ENCODE peak calls at places on chromosomes 7 and 10, in ten cellular contexts. X is prostate gland; Z is CD4-positive, alpha-beta memory T cell; D is lower lobe of right lung; E is GM23248; G is body of pancreas; I is left lung; B is bronchial epithelial cell; V is aorta; T is CD8-positive, alpha-beta memory T cell. J is an unnamed sample.

GRCh38 chr7:94913391-94913790 is 6.0 kb downstream of the PPP1R9A start:
- DNase-seq in X (no peak), Z (no peak), D (no peak), E (no peak), G (no peak), I (no peak), B (no peak), V (no peak), T (no peak), J (no peak)

GRCh38 chr10:114022751-114023150 is 20.9 kb upstream of the ADRB1 start:
- DNase-seq in X (no peak), Z (no peak), D (no peak), E (no peak), G (no peak), I (no peak), B (no peak), V (no peak), T (no peak), J (no peak)

GRCh38 chr10:83706952-83707582 is 432.2 kb upstream of the GHITM start:
- DNase-seq in X (no peak), Z (no peak), D (no peak), E (no peak), G (no peak), I (no peak), B (no peak), V (no peak), T (no peak), J (no peak)

GRCh38 chr10:22335204-22335956 is 9.9 kb upstream of the SPAG6 start:
- DNase-seq in X (no peak), Z (peak; percentile 85), D (peak; percentile 71), E (peak; percentile 86), G (peak; percentile 57), I (peak; percentile 46), B (no peak), V (peak; percentile 71), T (peak; percentile 79), J (peak; percentile 78)

GRCh38 chr10:3333426-3333825 is 160.8 kb upstream of the PITRM1 start:
- DNase-seq in X (no peak), Z (no peak), D (no peak), E (no peak), G (no peak), I (no peak), B (no peak), V (no peak), T (no peak), J (no peak)

GRCh38 chr10:96130326-96130758 is 245 bp downstream of the ZNF518A start:
- DNase-seq in X (peak; percentile 42), Z (no peak), D (peak; percentile 81), E (peak; percentile 83), G (peak; percentile 66), I (peak; percentile 77), B (peak; percentile 59), V (peak; percentile 83), T (no peak), J (peak; percentile 87)

GRCh38 chr7:110898516-110898915 is 192.4 kb upstream of the LRRN3 start:
- DNase-seq in X (no peak), Z (no peak), D (no peak), E (no peak), G (no peak), I (no peak), B (no peak), V (no peak), T (no peak), J (no peak)

GRCh38 chr7:52782348-52782747 is 253.1 kb upstream of the POM121L12 start:
- DNase-seq in X (no peak), Z (no peak), D (no peak), E (no peak), G (no peak), I (no peak), B (no peak), V (no peak), T (no peak), J (no peak)

GRCh38 chr7:7922684-7923385 is 45.8 kb upstream of the GLCCI1 start:
- DNase-seq in X (no peak), Z (no peak), D (no peak), E (no peak), G (no peak), I (no peak), B (no peak), V (no peak), T (no peak), J (no peak)

GRCh38 chr7:18978108-18978495 is 139.3 kb downstream of the TWIST1 start:
- DNase-seq in X (no peak), Z (no peak), D (no peak), E (peak; percentile 95), G (no peak), I (no peak), B (peak; percentile 94), V (no peak), T (no peak), J (no peak)

GRCh38 chr7:13179775-13180448 is 492.5 kb downstream of the ARL4A start:
- DNase-seq in X (no peak), Z (no peak), D (no peak), E (no peak), G (no peak), I (no peak), B (no peak), V (no peak), T (no peak), J (no peak)

GRCh38 chr7:127594490-127594889 is 954 bp downstream of the FSCN3 start:
- DNase-seq in X (no peak), Z (no peak), D (no peak), E (no peak), G (peak; percentile 69), I (no peak), B (no peak), V (peak; percentile 63), T (no peak), J (peak; percentile 10)

GRCh38 chr7:123864438-123864837 is 19.5 kb downstream of the HYAL4 start:
- DNase-seq in X (no peak), Z (no peak), D (no peak), E (no peak), G (no peak), I (no peak), B (no peak), V (no peak), T (no peak), J (no peak)

DNA sequence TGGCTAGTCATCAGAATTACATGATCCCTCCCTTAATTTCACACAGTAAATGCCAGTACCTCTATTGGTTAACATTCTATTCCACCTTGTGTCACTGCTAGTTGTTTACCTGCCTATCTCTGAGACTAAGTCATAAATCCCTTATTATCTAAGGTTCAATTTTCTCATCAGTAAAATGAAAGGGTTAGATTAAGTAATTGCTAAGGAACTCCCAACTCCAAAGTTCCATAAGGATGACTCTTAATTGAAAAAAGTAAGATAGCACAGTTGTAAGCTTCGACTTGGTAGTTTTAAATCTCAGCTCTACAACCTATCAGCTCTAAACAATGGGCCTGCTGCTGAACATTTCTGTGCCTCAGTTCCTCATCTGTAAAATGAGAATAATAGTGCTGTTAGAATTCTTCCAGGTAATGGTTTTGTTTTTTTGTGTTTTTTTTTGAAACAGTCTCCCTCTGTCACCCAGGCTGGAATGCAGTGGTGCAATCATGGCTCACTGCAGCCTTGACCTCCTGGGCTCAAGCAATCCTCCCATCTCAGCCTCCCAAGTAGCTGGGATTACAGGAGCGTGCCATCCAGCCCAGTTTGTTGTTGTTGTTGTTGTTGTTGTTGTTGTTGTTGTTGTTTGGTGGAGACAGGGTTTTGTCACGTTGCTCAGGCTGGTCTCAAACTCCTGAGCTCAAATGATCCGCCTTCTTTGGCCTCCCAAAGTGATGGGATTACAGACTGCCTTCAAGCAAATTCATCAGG is 35.6 kb downstream of the SRPK2 start:
- DNase-seq in X (no peak), Z (no peak), D (no peak), E (peak; percentile 57), G (no peak), I (no peak), B (no peak), V (no peak), T (no peak), J (no peak)
- H3K4me3 ChIP-seq in X (no peak overlapping the region), Z (no peak overlapping the region), D (no peak overlapping the region), E (peak overlapping the region; percentile 64), G (no peak overlapping the region), I (no peak overlapping the region), B (no peak overlapping the region), V (no peak overlapping the region), T (peak overlapping the region; percentile 27), J (no peak overlapping the region)

GRCh38 chr7:48101880-48102448 is 12.9 kb downstream of the UPP1 start:
- DNase-seq in X (no peak), Z (peak; percentile 18), D (no peak), E (no peak), G (no peak), I (no peak), B (no peak), V (no peak), T (no peak), J (peak; percentile 68)
- H3K36me3 ChIP-seq in X (no peaks in the 10 kb centered on the region), Z (peaks cover 74% of the 10 kb centered on the region), D (peaks cover 82% of the 10 kb centered on the region), E (peaks cover 48% of the 10 kb centered on the region), G (peaks cover 15% of the 10 kb centered on the region), I (peaks cover 95% of the 10 kb centered on the region), B (peaks cover 47% of the 10 kb centered on the region), V (no peaks in the 10 kb centered on the region), T (peaks cover 49% of the 10 kb centered on the region), J (peaks cover 39% of the 10 kb centered on the region)

GRCh38 chr10:101120884-101121660 is 10.0 kb upstream of the TLX1 start:
- DNase-seq in X (no peak), Z (peak; percentile 46), D (no peak), E (peak; percentile 49), G (no peak), I (no peak), B (no peak), V (no peak), T (peak; percentile 38), J (peak; percentile 68)

GRCh38 chr10:101122270-101123084 is 8.6 kb upstream of the TLX1 start:
- DNase-seq in X (no peak), Z (no peak), D (no peak), E (no peak), G (no peak), I (no peak), B (no peak), V (no peak), T (no peak), J (no peak)

GRCh38 chr10:101123085-101123814 is 7.8 kb upstream of the TLX1 start:
- DNase-seq in X (no peak), Z (no peak), D (no peak), E (peak; percentile 16), G (no peak), I (no peak), B (no peak), V (no peak), T (no peak), J (peak; percentile 81)

GRCh38 chr10:101120520-101120883 is 10.6 kb upstream of the TLX1 start:
- DNase-seq in X (no peak), Z (no peak), D (no peak), E (no peak), G (no peak), I (no peak), B (no peak), V (no peak), T (no peak), J (no peak)

DNA sequence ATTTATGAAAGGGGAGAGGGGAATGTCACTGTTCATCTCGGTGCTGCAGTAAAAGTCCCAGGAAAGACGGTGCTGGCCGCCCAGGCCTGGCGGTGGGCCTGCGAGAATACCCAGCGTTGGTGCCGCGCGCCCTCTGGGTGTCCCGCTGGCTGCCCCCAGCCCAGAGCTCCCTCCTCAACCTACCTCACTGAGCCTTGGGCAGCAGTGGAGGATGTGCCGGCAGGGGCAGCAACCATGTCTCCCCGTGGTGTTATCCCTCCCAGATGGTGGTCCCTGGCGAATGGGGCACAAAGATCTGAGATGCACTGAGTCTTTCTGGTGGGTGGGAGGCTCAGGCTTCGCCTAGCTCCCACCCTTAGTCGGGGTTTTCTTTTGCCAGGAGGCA is 9.4 kb upstream of the TLX1 start:
- DNase-seq in X (no peak), Z (no peak), D (no peak), E (no peak), G (no peak), I (no peak), B (no peak), V (no peak), T (no peak), J (peak; percentile 75)
- H3K27me3 ChIP-seq in X (peaks cover 10% of the 10 kb centered on the region), Z (peaks cover 42% of the 10 kb centered on the region), D (peaks cover 79% of the 10 kb centered on the region), E (peaks cover 79% of the 10 kb centered on the region), G (no peaks in the 10 kb centered on the region), I (peaks cover 67% of the 10 kb centered on the region), B (peaks cover 52% of the 10 kb centered on the region), V (no peaks in the 10 kb centered on the region), T (peaks cover 44% of the 10 kb centered on the region), J (peaks cover 84% of the 10 kb centered on the region)

GRCh38 chr10:100709146-100709545 is 36.2 kb upstream of the PAX2 start:
- DNase-seq in X (no peak), Z (no peak), D (no peak), E (no peak), G (no peak), I (no peak), B (no peak), V (no peak), T (no peak), J (no peak)
- H3K4me3 ChIP-seq in X (no peak overlapping the region), Z (no peak overlapping the region), D (no peak overlapping the region), E (no peak overlapping the region), G (no peak overlapping the region), I (no peak overlapping the region), B (no peak overlapping the region), V (no peak overlapping the region), T (no peak overlapping the region), J (no peak overlapping the region)